ENCODE peak calls at places on chromosomes 5 and 9, in eight cellular contexts. One of them, this sample, is unnamed.

GRCh38 chr9:16715404-16715803 is 155.1 kb downstream of the BNC2 start:
- DNase-seq in activated CD8-positive, alpha-beta memory T cell treated with anti-CD3 and anti-CD28 coated beads for 4 hours: no peak
- DNase-seq in smooth muscle cell of the brain vasculature: no peak
- DNase-seq in natural killer cell: no peak
- DNase-seq in uterus: peak; percentile 47
- DNase-seq in WTC11: no peak
- DNase-seq in lower leg skin: no peak
- DNase-seq in OCI-M1: no peak
- DNase-seq in this sample: no peak

GRCh38 chr5:131386779-131387178 is 122.9 kb downstream of the CDC42SE2 start:
- DNase-seq in smooth muscle cell of the brain vasculature: no peak
- DNase-seq in lower leg skin: no peak
- DNase-seq in natural killer cell: no peak
- DNase-seq in uterus: no peak
- DNase-seq in WTC11: no peak
- DNase-seq in OCI-M1: no peak
- DNase-seq in activated CD8-positive, alpha-beta memory T cell treated with anti-CD3 and anti-CD28 coated beads for 4 hours: no peak
- DNase-seq in this sample: no peak

GRCh38 chr5:88159591-88159990 is 109.1 kb downstream of the TMEM161B start:
- DNase-seq in activated CD8-positive, alpha-beta memory T cell treated with anti-CD3 and anti-CD28 coated beads for 4 hours: no peak
- DNase-seq in WTC11: no peak
- DNase-seq in uterus: no peak
- DNase-seq in lower leg skin: no peak
- DNase-seq in OCI-M1: no peak
- DNase-seq in smooth muscle cell of the brain vasculature: no peak
- DNase-seq in natural killer cell: no peak
- DNase-seq in this sample: no peak

GRCh38 chr9:91174772-91175171 is 186.9 kb downstream of the AUH start:
- DNase-seq in WTC11: no peak
- DNase-seq in activated CD8-positive, alpha-beta memory T cell treated with anti-CD3 and anti-CD28 coated beads for 4 hours: no peak
- DNase-seq in lower leg skin: no peak
- DNase-seq in natural killer cell: no peak
- DNase-seq in smooth muscle cell of the brain vasculature: no peak
- DNase-seq in uterus: no peak
- DNase-seq in OCI-M1: peak; percentile 42
- DNase-seq in this sample: no peak

GRCh38 chr5:157275403-157275802 is 9.5 kb downstream of the CYFIP2 start:
- DNase-seq in lower leg skin: no peak
- DNase-seq in activated CD8-positive, alpha-beta memory T cell treated with anti-CD3 and anti-CD28 coated beads for 4 hours: no peak
- DNase-seq in WTC11: no peak
- DNase-seq in uterus: no peak
- DNase-seq in OCI-M1: no peak
- DNase-seq in natural killer cell: no peak
- DNase-seq in smooth muscle cell of the brain vasculature: no peak
- DNase-seq in this sample: no peak

GRCh38 chr9:91423785-91424402 is at the start of gene NFIL3:
- DNase-seq in lower leg skin: peak; percentile 64
- DNase-seq in OCI-M1: peak; percentile 84
- DNase-seq in natural killer cell: peak; percentile 72
- DNase-seq in uterus: peak; percentile 76
- DNase-seq in smooth muscle cell of the brain vasculature: no peak
- DNase-seq in WTC11: peak; percentile 70
- DNase-seq in activated CD8-positive, alpha-beta memory T cell treated with anti-CD3 and anti-CD28 coated beads for 4 hours: peak; percentile 30
- DNase-seq in this sample: peak; percentile 78

GRCh38 chr9:14314929-14315753 is 1.2 kb upstream of the NFIB start:
- DNase-seq in smooth muscle cell of the brain vasculature: no peak
- DNase-seq in WTC11: peak; percentile 70
- DNase-seq in uterus: peak; percentile 94
- DNase-seq in natural killer cell: no peak
- DNase-seq in lower leg skin: peak; percentile 91
- DNase-seq in activated CD8-positive, alpha-beta memory T cell treated with anti-CD3 and anti-CD28 coated beads for 4 hours: no peak
- DNase-seq in OCI-M1: no peak
- DNase-seq in this sample: peak; percentile 75

GRCh38 chr5:172906436-172906835 is 52.8 kb upstream of the RPL26L1 start:
- DNase-seq in uterus: peak; percentile 66
- DNase-seq in lower leg skin: no peak
- DNase-seq in WTC11: no peak
- DNase-seq in smooth muscle cell of the brain vasculature: no peak
- DNase-seq in activated CD8-positive, alpha-beta memory T cell treated with anti-CD3 and anti-CD28 coated beads for 4 hours: no peak
- DNase-seq in OCI-M1: no peak
- DNase-seq in natural killer cell: no peak
- DNase-seq in this sample: no peak

GRCh38 chr5:173823721-173824567 is 64.2 kb upstream of the CPEB4 start:
- DNase-seq in WTC11: no peak
- DNase-seq in OCI-M1: no peak
- DNase-seq in uterus: no peak
- DNase-seq in lower leg skin: no peak
- DNase-seq in natural killer cell: no peak
- DNase-seq in smooth muscle cell of the brain vasculature: peak; percentile 57
- DNase-seq in activated CD8-positive, alpha-beta memory T cell treated with anti-CD3 and anti-CD28 coated beads for 4 hours: no peak
- DNase-seq in this sample: no peak

GRCh38 chr5:6342689-6343315 is 35.5 kb downstream of the MED10 start:
- DNase-seq in WTC11: no peak
- DNase-seq in activated CD8-positive, alpha-beta memory T cell treated with anti-CD3 and anti-CD28 coated beads for 4 hours: no peak
- DNase-seq in lower leg skin: no peak
- DNase-seq in natural killer cell: no peak
- DNase-seq in OCI-M1: no peak
- DNase-seq in uterus: no peak
- DNase-seq in smooth muscle cell of the brain vasculature: no peak
- DNase-seq in this sample: no peak

GRCh38 chr5:149322518-149322917 is 22.8 kb upstream of the GRPEL2 start:
- DNase-seq in uterus: no peak
- DNase-seq in smooth muscle cell of the brain vasculature: no peak
- DNase-seq in activated CD8-positive, alpha-beta memory T cell treated with anti-CD3 and anti-CD28 coated beads for 4 hours: no peak
- DNase-seq in lower leg skin: no peak
- DNase-seq in WTC11: no peak
- DNase-seq in natural killer cell: no peak
- DNase-seq in OCI-M1: no peak
- DNase-seq in this sample: no peak

GRCh38 chr9:117645245-117645636 is 59.0 kb upstream of the TLR4 start:
- DNase-seq in smooth muscle cell of the brain vasculature: no peak
- DNase-seq in uterus: no peak
- DNase-seq in OCI-M1: no peak
- DNase-seq in WTC11: no peak
- DNase-seq in activated CD8-positive, alpha-beta memory T cell treated with anti-CD3 and anti-CD28 coated beads for 4 hours: no peak
- DNase-seq in lower leg skin: no peak
- DNase-seq in natural killer cell: no peak
- DNase-seq in this sample: no peak

GRCh38 chr5:42592401-42592800 is 164.2 kb upstream of the CCDC152 start:
- DNase-seq in WTC11: no peak
- DNase-seq in uterus: no peak
- DNase-seq in activated CD8-positive, alpha-beta memory T cell treated with anti-CD3 and anti-CD28 coated beads for 4 hours: no peak
- DNase-seq in OCI-M1: no peak
- DNase-seq in natural killer cell: no peak
- DNase-seq in smooth muscle cell of the brain vasculature: no peak
- DNase-seq in lower leg skin: no peak
- DNase-seq in this sample: no peak

GRCh38 chr9:76365028-76365427 is 29.2 kb downstream of the RFK start:
- DNase-seq in lower leg skin: no peak
- DNase-seq in WTC11: no peak
- DNase-seq in smooth muscle cell of the brain vasculature: no peak
- DNase-seq in activated CD8-positive, alpha-beta memory T cell treated with anti-CD3 and anti-CD28 coated beads for 4 hours: no peak
- DNase-seq in natural killer cell: no peak
- DNase-seq in uterus: no peak
- DNase-seq in OCI-M1: peak; percentile 14
- DNase-seq in this sample: no peak

GRCh38 chr9:127803507-127804352 is 1.0 kb downstream of the FPGS start:
- DNase-seq in smooth muscle cell of the brain vasculature: no peak
- DNase-seq in OCI-M1: no peak
- DNase-seq in uterus: no peak
- DNase-seq in lower leg skin: no peak
- DNase-seq in WTC11: no peak
- DNase-seq in activated CD8-positive, alpha-beta memory T cell treated with anti-CD3 and anti-CD28 coated beads for 4 hours: no peak
- DNase-seq in natural killer cell: no peak
- DNase-seq in this sample: no peak

GRCh38 chr9:134188421-134189166 is 24.2 kb upstream of the RNU6ATAC start:
- DNase-seq in smooth muscle cell of the brain vasculature: no peak
- DNase-seq in activated CD8-positive, alpha-beta memory T cell treated with anti-CD3 and anti-CD28 coated beads for 4 hours: no peak
- DNase-seq in WTC11: no peak
- DNase-seq in natural killer cell: no peak
- DNase-seq in lower leg skin: no peak
- DNase-seq in uterus: no peak
- DNase-seq in OCI-M1: no peak
- DNase-seq in this sample: peak; percentile 93

GRCh38 chr5:174318578-174318977 is 273.1 kb downstream of the NSG2 start:
- DNase-seq in uterus: no peak
- DNase-seq in WTC11: no peak
- DNase-seq in lower leg skin: no peak
- DNase-seq in natural killer cell: no peak
- DNase-seq in smooth muscle cell of the brain vasculature: no peak
- DNase-seq in OCI-M1: no peak
- DNase-seq in activated CD8-positive, alpha-beta memory T cell treated with anti-CD3 and anti-CD28 coated beads for 4 hours: no peak
- DNase-seq in this sample: no peak

GRCh38 chr5:32585446-32586250 is at the start of gene SUB1:
- DNase-seq in smooth muscle cell of the brain vasculature: peak; percentile 77
- DNase-seq in lower leg skin: peak; percentile 83
- DNase-seq in natural killer cell: peak; percentile 95
- DNase-seq in OCI-M1: peak; percentile 96
- DNase-seq in WTC11: peak; percentile 95
- DNase-seq in uterus: peak; percentile 92
- DNase-seq in activated CD8-positive, alpha-beta memory T cell treated with anti-CD3 and anti-CD28 coated beads for 4 hours: peak; percentile 91
- DNase-seq in this sample: peak; percentile 95

GRCh38 chr9:73162987-73163763 is 11.5 kb downstream of the ANXA1 start:
- DNase-seq in WTC11: no peak
- DNase-seq in lower leg skin: no peak
- DNase-seq in uterus: no peak
- DNase-seq in natural killer cell: no peak
- DNase-seq in smooth muscle cell of the brain vasculature: no peak
- DNase-seq in OCI-M1: no peak
- DNase-seq in activated CD8-positive, alpha-beta memory T cell treated with anti-CD3 and anti-CD28 coated beads for 4 hours: no peak
- DNase-seq in this sample: no peak

GRCh38 chr9:106859957-106860715 is 2.8 kb upstream of the ZNF462 start:
- DNase-seq in uterus: peak; percentile 48
- DNase-seq in WTC11: peak; percentile 78
- DNase-seq in lower leg skin: peak; percentile 54
- DNase-seq in activated CD8-positive, alpha-beta memory T cell treated with anti-CD3 and anti-CD28 coated beads for 4 hours: no peak
- DNase-seq in natural killer cell: no peak
- DNase-seq in smooth muscle cell of the brain vasculature: no peak
- DNase-seq in OCI-M1: no peak
- DNase-seq in this sample: no peak

GRCh38 chr5:132293992-132294727 is at the start of gene SLC22A4:
- DNase-seq in uterus: peak; percentile 94
- DNase-seq in natural killer cell: peak; percentile 52
- DNase-seq in activated CD8-positive, alpha-beta memory T cell treated with anti-CD3 and anti-CD28 coated beads for 4 hours: peak; percentile 64
- DNase-seq in smooth muscle cell of the brain vasculature: peak; percentile 84
- DNase-seq in WTC11: peak; percentile 89
- DNase-seq in OCI-M1: peak; percentile 88
- DNase-seq in lower leg skin: peak; percentile 81
- DNase-seq in this sample: peak; percentile 97

GRCh38 chr9:18976368-18977238 is 56.4 kb downstream of the SAXO1 start:
- DNase-seq in OCI-M1: peak; percentile 61
- DNase-seq in lower leg skin: no peak
- DNase-seq in smooth muscle cell of the brain vasculature: no peak
- DNase-seq in uterus: no peak
- DNase-seq in natural killer cell: no peak
- DNase-seq in WTC11: no peak
- DNase-seq in activated CD8-positive, alpha-beta memory T cell treated with anti-CD3 and anti-CD28 coated beads for 4 hours: no peak
- DNase-seq in this sample: no peak

GRCh38 chr9:137658778-137659177 is 40.0 kb downstream of the EHMT1 start:
- DNase-seq in activated CD8-positive, alpha-beta memory T cell treated with anti-CD3 and anti-CD28 coated beads for 4 hours: no peak
- DNase-seq in natural killer cell: no peak
- DNase-seq in smooth muscle cell of the brain vasculature: no peak
- DNase-seq in WTC11: no peak
- DNase-seq in lower leg skin: no peak
- DNase-seq in uterus: no peak
- DNase-seq in OCI-M1: no peak
- DNase-seq in this sample: no peak

GRCh38 chr9:132161743-132162187 is at the start of gene NTNG2:
- DNase-seq in uterus: no peak
- DNase-seq in activated CD8-positive, alpha-beta memory T cell treated with anti-CD3 and anti-CD28 coated beads for 4 hours: no peak
- DNase-seq in WTC11: no peak
- DNase-seq in natural killer cell: no peak
- DNase-seq in OCI-M1: no peak
- DNase-seq in lower leg skin: no peak
- DNase-seq in smooth muscle cell of the brain vasculature: no peak
- DNase-seq in this sample: no peak